ENCODE peak calls at places on chromosomes 16 and 17, in five cellular contexts. T, W, H, Y and U are unnamed samples.
A peak's percentile ranks its signal among the peaks of the same experiment; 100 is the strongest.

GRCh38 chr17:48487221-48487620 is 43.6 kb downstream of the HOXB1 start:
- DNase-seq in W (no peak), T (no peak), Y (no peak), H (no peak), U (no peak)

GRCh38 chr16:11251525-11252481 is 4.2 kb downstream of the SOCS1 start:
- DNase-seq in T (no peak), W (no peak), Y (peak; percentile 52), H (peak; percentile 33), U (peak; percentile 95)

GRCh38 chr16:89307421-89307805 is 89.9 kb downstream of the ZNF778 start:
- DNase-seq in H (no peak), Y (no peak), T (no peak), W (no peak), U (no peak)

GRCh38 chr16:86501989-86502855 is 8.1 kb upstream of the FOXF1 start:
- DNase-seq in T (no peak), W (no peak), H (no peak), Y (no peak), U (no peak)

GRCh38 chr16:57253410-57253927 is 8.4 kb downstream of the ARL2BP start:
- DNase-seq in W (no peak), H (no peak), T (no peak), Y (no peak), U (no peak)

GRCh38 chr17:75428775-75429469 is 23.4 kb upstream of the GRB2 start:
- DNase-seq in Y (peak; percentile 74), H (peak; percentile 85), T (no peak), W (no peak), U (no peak)

GRCh38 chr16:85923153-85924021 is 24.4 kb downstream of the IRF8 start:
- DNase-seq in T (no peak), H (peak; percentile 23), W (no peak), Y (no peak), U (no peak)

GRCh38 chr16:47970291-47970931 is 185.4 kb downstream of the ABCC12 start:
- DNase-seq in T (no peak), W (peak; percentile 65), H (peak; percentile 15), Y (no peak), U (no peak)

GRCh38 chr16:46822270-46822669 is 8.7 kb downstream of the C16orf87 start:
- DNase-seq in T (no peak), H (peak; percentile 91), Y (peak; percentile 50), W (no peak), U (peak; percentile 44)

GRCh38 chr16:89669755-89670154 is 12.1 kb downstream of the SPATA33 start:
- DNase-seq in Y (no peak), W (no peak), H (no peak), T (no peak), U (no peak)

GRCh38 chr17:33858121-33858520 is 397.0 kb upstream of the CCL2 start:
- DNase-seq in T (no peak), W (peak; percentile 73), H (no peak), Y (no peak), U (no peak)

GRCh38 chr16:47258874-47259461 is 115.2 kb upstream of the NETO2 start:
- DNase-seq in H (no peak), W (peak; percentile 65), Y (no peak), T (no peak), U (peak; percentile 39)

GRCh38 chr16:46853713-46854443 is 22.9 kb upstream of the C16orf87 start:
- DNase-seq in T (peak; percentile 78), H (peak; percentile 59), Y (no peak), W (peak; percentile 96), U (peak; percentile 73)

GRCh38 chr17:39281806-39282205 is 56.1 kb upstream of the STAC2 start:
- DNase-seq in W (no peak), Y (peak; percentile 16), H (peak; percentile 27), T (no peak), U (no peak)

GRCh38 chr17:66129759-66130158 is 62.2 kb downstream of the CEP112 start:
- DNase-seq in Y (no peak), H (no peak), W (no peak), T (no peak), U (no peak)

GRCh38 chr16:67245189-67245585 is 2.1 kb downstream of the FHOD1 start:
- DNase-seq in W (no peak), H (no peak), T (no peak), Y (no peak), U (no peak)

GRCh38 chr17:1539811-1540210 is 22.8 kb downstream of the PITPNA start:
- DNase-seq in H (no peak), W (no peak), Y (no peak), T (no peak), U (no peak)

DNA sequence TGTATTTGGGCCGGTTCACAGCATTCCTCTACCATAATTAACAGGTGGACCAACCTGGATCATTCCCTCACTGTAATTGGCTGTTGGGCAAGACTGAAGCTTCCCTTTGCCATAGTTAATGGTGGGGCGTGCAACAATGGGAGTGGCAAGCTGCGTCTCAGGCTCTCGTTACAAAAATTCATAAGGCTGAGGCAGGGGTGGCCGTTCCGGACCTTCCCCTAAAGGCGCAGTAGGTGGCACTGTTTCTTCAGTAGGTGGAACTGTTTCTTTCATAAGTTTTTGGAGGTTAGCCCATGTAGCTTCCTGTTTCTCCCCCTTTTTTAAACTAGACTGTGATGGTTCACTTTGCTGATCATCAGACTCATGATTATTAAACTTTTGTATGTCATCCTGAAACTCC is 17.0 kb upstream of the TMC5 start:
- DNase-seq in W (peak; percentile 64), H (no peak), Y (no peak), T (no peak), U (no peak)
- TF ChIP-seq CTCF in W (peak; percentile 62), H (no peak), Y (no peak), T (no peak), U (peak; percentile 29)

GRCh38 chr17:40561871-40562611 is 3.2 kb downstream of the CCR7 start:
- DNase-seq in Y (no peak), T (no peak), H (no peak), W (peak; percentile 68), U (peak; percentile 86)
- TF ChIP-seq CTCF in Y (peak; percentile 3), T (no peak), H (peak; percentile 64), W (peak; percentile 63), U (peak; percentile 60)

GRCh38 chr16:558298-559020 is 1.7 kb upstream of the PRR35 start:
- DNase-seq in T (no peak), Y (no peak), H (no peak), W (no peak), U (no peak)
- TF ChIP-seq CTCF in T (no peak), Y (no peak), H (no peak), W (no peak), U (no peak)

GRCh38 chr16:64308721-64309120 is 813.1 kb downstream of the CDH11 start:
- DNase-seq in T (no peak), W (no peak), H (no peak), Y (no peak), U (no peak)
- TF ChIP-seq CTCF in T (no peak), W (no peak), H (no peak), Y (no peak), U (no peak)

GRCh38 chr17:21377821-21378396 is 1.8 kb downstream of the KCNJ12 start:
- DNase-seq in W (peak; percentile 86), T (no peak), Y (no peak), H (no peak), U (no peak)
- TF ChIP-seq CTCF in W (peak; percentile 61), T (no peak), Y (no peak), H (no peak), U (no peak)

GRCh38 chr17:60586288-60586974 is 13.6 kb upstream of the PPM1D start:
- DNase-seq in Y (no peak), T (no peak), H (no peak), W (peak; percentile 85), U (no peak)
- TF ChIP-seq CTCF in Y (peak; percentile 26), T (no peak), H (peak; percentile 46), W (peak; percentile 68), U (no peak)

GRCh38 chr17:29837531-29837930 is 92.5 kb downstream of the SSH2 start:
- DNase-seq in W (no peak), H (no peak), T (no peak), Y (no peak), U (no peak)
- TF ChIP-seq CTCF in W (no peak), H (no peak), T (no peak), Y (no peak), U (no peak)

GRCh38 chr17:31509095-31509804 is 117.8 kb downstream of the RAB11FIP4 start:
- DNase-seq in Y (no peak), H (no peak), T (no peak), W (no peak), U (peak; percentile 37)

GRCh38 chr17:31511583-31511982 is 120.1 kb downstream of the RAB11FIP4 start:
- DNase-seq in H (no peak), Y (no peak), T (no peak), W (no peak), U (no peak)

GRCh38 chr17:31509805-31510177 is 118.3 kb downstream of the RAB11FIP4 start:
- DNase-seq in Y (no peak), T (no peak), H (no peak), W (no peak), U (no peak)

GRCh38 chr17:31511176-31511540 is 119.7 kb downstream of the RAB11FIP4 start:
- DNase-seq in W (no peak), T (no peak), H (no peak), Y (no peak), U (no peak)

GRCh38 chr17:31510273-31511175 is 119.0 kb downstream of the RAB11FIP4 start:
- DNase-seq in H (peak; percentile 4), Y (no peak), T (no peak), W (no peak), U (peak; percentile 55)
- TF ChIP-seq CTCF in H (no peak), Y (no peak), T (no peak), W (no peak), U (no peak)